ENCODE peak calls at places on chromosomes 7 and 10, in ten cellular contexts. E is gastroesophageal sphincter; Z is activated T-cell treated with anti-CD3 and anti-CD28 coated beads, Interleukin-2, amount 50 U/mL, for 72 hours; Q is psoas muscle; A is activated CD8-positive, alpha-beta memory T cell treated with anti-CD3 and anti-CD28 coated beads, Interleukin-2, amount 10 ng/mL, durations not matched to agents 7 days and 5 days; P is stimulated activated naive CD8-positive, alpha-beta T cell treated with anti-CD3 and anti-CD28 coated beads, Interleukin-15, Interleukin-2, amounts not matched to agents 100 U/mL and 50 U/mL, for 24 hours; V is activated CD8-positive, alpha-beta T cell treated with anti-CD3 and anti-CD28 coated beads, Interleukin-2, amount 10 ng/mL, durations not matched to agents 7 days and 5 days; B is body of pancreas; T is activated B cell treated with CpG ODN at 0.5 μM for 24 hours; C is left lung. M is an unnamed sample.
A peak's percentile ranks its signal among the peaks of the same experiment; 100 is the strongest.

GRCh38 chr10:108970016-108970415 is 953.3 kb downstream of the XPNPEP1 start:
- ATAC-seq in E (no peak), Z (no peak), Q (no peak), A (no peak), P (no peak), V (no peak), B (no peak), T (no peak), C (no peak), M (no peak)

GRCh38 chr7:134022512-134022911 is 104.6 kb upstream of the LRGUK start:
- ATAC-seq in E (no peak), Z (no peak), Q (no peak), A (no peak), P (no peak), V (no peak), B (peak; percentile 98), T (no peak), C (peak; percentile 66), M (no peak)

GRCh38 chr7:24963218-24963617 is 16.8 kb downstream of the OSBPL3 start:
- ATAC-seq in E (peak; percentile 63), Z (peak; percentile 54), Q (no peak), A (peak; percentile 8), P (peak; percentile 62), V (peak; percentile 26), B (no peak), T (peak; percentile 69), C (peak; percentile 59), M (no peak)

GRCh38 chr10:28177944-28178637 is 124.8 kb downstream of the MPP7 start:
- ATAC-seq in E (no peak), Z (peak; percentile 93), Q (no peak), A (peak; percentile 87), P (peak; percentile 82), V (peak; percentile 82), B (no peak), T (peak; percentile 45), C (peak; percentile 46), M (peak; percentile 89)

GRCh38 chr10:73999703-74000102 is 1.8 kb downstream of the VCL start:
- ATAC-seq in E (no peak), Z (no peak), Q (no peak), A (no peak), P (no peak), V (no peak), B (no peak), T (no peak), C (no peak), M (no peak)

GRCh38 chr7:47045169-47045568 is 536.7 kb downstream of the TNS3 start:
- ATAC-seq in E (peak; percentile 21), Z (no peak), Q (peak; percentile 44), A (no peak), P (no peak), V (no peak), B (no peak), T (no peak), C (no peak), M (no peak)

GRCh38 chr10:103618575-103619423 is 125.3 kb downstream of the NEURL1 start:
- ATAC-seq in E (peak; percentile 70), Z (no peak), Q (no peak), A (no peak), P (no peak), V (no peak), B (peak; percentile 47), T (no peak), C (peak; percentile 34), M (no peak)

GRCh38 chr7:47454066-47454950 is 127.6 kb downstream of the TNS3 start:
- ATAC-seq in E (no peak), Z (no peak), Q (peak; percentile 28), A (no peak), P (no peak), V (no peak), B (no peak), T (no peak), C (no peak), M (no peak)

GRCh38 chr7:5289345-5289744 is 6.6 kb downstream of the SLC29A4 start:
- ATAC-seq in E (no peak), Z (no peak), Q (no peak), A (no peak), P (no peak), V (no peak), B (no peak), T (no peak), C (no peak), M (no peak)

M was measured in activated CD4-positive, CD25-positive, alpha-beta regulatory T cell treated with anti-CD3 and anti-CD28 coated beads, Interleukin-2, amount 50 U/mL, for 24 hours.